ENCODE peak calls at places on chromosomes 2 and 18, in four cellular contexts. N, A, R and W are unnamed samples.

GRCh38 chr2:226760412-226761194 is 39.0 kb downstream of the IRS1 start:
- DNase-seq in N (no peak), A (no peak), R (no peak), W (no peak)

GRCh38 chr2:154455201-154455600 is 243.3 kb upstream of the KCNJ3 start:
- DNase-seq in N (no peak), A (no peak), R (no peak), W (no peak)

GRCh38 chr2:38187416-38188127 is 111.6 kb upstream of the CYP1B1 start:
- DNase-seq in N (peak; percentile 8), A (peak; percentile 1), R (no peak), W (peak; percentile 40)

GRCh38 chr2:158932246-158932645 is 36.2 kb upstream of the TANC1 start:
- DNase-seq in N (no peak), A (no peak), R (no peak), W (no peak)

GRCh38 chr2:160666677-160667061 is 173.1 kb upstream of the RBMS1 start:
- DNase-seq in N (no peak), A (no peak), R (no peak), W (no peak)

GRCh38 chr2:203891474-203891873 is 23.9 kb downstream of the CTLA4 start:
- DNase-seq in N (no peak), A (no peak), R (no peak), W (no peak)

GRCh38 chr2:40466926-40467325 is 15.0 kb upstream of the SLC8A1 start:
- DNase-seq in N (peak; percentile 93), A (no peak), R (no peak), W (no peak)

GRCh38 chr2:149005471-149006077 is 32.9 kb upstream of the LYPD6B start:
- DNase-seq in N (no peak), A (no peak), R (no peak), W (no peak)

GRCh38 chr18:11849279-11849678 is 1.9 kb upstream of the CHMP1B start:
- DNase-seq in N (no peak), A (no peak), R (no peak), W (no peak)

GRCh38 chr2:112754562-112754961 is 9.8 kb downstream of the CKAP2L start:
- DNase-seq in N (no peak), A (no peak), R (no peak), W (no peak)